ENCODE peak calls at places on chromosomes 4 and X, in six cellular contexts. I, F, B, K, O and D are unnamed samples. For H3K36me3, the result is how much of the 10 kb centered on the place peaks cover.

GRCh38 chrX:128020701-128021100 is 31.5 kb downstream of the ACTRT1 start:
- DNase-seq in I (no peak), F (no peak), B (no peak), K (peak), O (no peak), D (no peak)

GRCh38 chrX:3592184-3592583 is 121.3 kb downstream of the PRKX start:
- DNase-seq in I (no peak), F (peak), B (no peak), K (no peak), O (no peak), D (peak)

GRCh38 chr4:100828986-100829685 is 311.3 kb upstream of the EMCN start:
- DNase-seq in I (no peak), F (no peak), B (no peak), K (no peak), O (no peak), D (no peak)

GRCh38 chr4:102535398-102536082 is 34.4 kb downstream of the NFKB1 start:
- DNase-seq in I (no peak), F (no peak), B (no peak), K (peak), O (no peak), D (no peak)

GRCh38 chrX:16101581-16101980 is 21.8 kb upstream of the GRPR start:
- DNase-seq in I (no peak), F (no peak), B (no peak), K (no peak), O (no peak), D (no peak)

GRCh38 chr4:97500423-97500822 is 642.9 kb downstream of the STPG2 start:
- DNase-seq in I (no peak), F (no peak), B (no peak), K (no peak), O (no peak), D (no peak)

GRCh38 chr4:151228196-151229119 is 48.5 kb upstream of the PRSS48 start:
- DNase-seq in I (no peak), F (no peak), B (no peak), K (peak), O (no peak), D (no peak)

GRCh38 chr4:128310266-128310697 is 22.7 kb upstream of the PGRMC2 start:
- DNase-seq in I (peak), F (peak), B (peak), K (no peak), O (no peak), D (peak)

GRCh38 chr4:189313064-189313463 is 627.6 kb upstream of the FRG1 start:
- DNase-seq in I (no peak), F (no peak), B (no peak), K (no peak), O (no peak), D (no peak)

GRCh38 chr4:103032575-103032974 is 13.1 kb upstream of the SLC9B1 start:
- DNase-seq in I (peak), F (peak), B (no peak), K (peak), O (no peak), D (peak)

GRCh38 chr4:154643493-154643892 is 31.0 kb upstream of the FGG start:
- DNase-seq in I (no peak), F (no peak), B (no peak), K (no peak), O (no peak), D (no peak)

GRCh38 chr4:88415982-88416381 is 37.3 kb downstream of the HERC6 start:
- DNase-seq in I (peak), F (no peak), B (no peak), K (no peak), O (no peak), D (no peak)

GRCh38 chrX:17550011-17550410 is 175.0 kb downstream of the NHS start:
- DNase-seq in I (no peak), F (no peak), B (no peak), K (no peak), O (no peak), D (no peak)

GRCh38 chr4:101349346-101350064 is 2.2 kb upstream of the PPP3CA start:
- DNase-seq in I (peak), F (no peak), B (peak), K (no peak), O (peak), D (no peak)

GRCh38 chr4:47631161-47631560 is 146.1 kb downstream of the ATP10D start:
- DNase-seq in I (no peak), F (no peak), B (no peak), K (no peak), O (no peak), D (no peak)

DNA sequence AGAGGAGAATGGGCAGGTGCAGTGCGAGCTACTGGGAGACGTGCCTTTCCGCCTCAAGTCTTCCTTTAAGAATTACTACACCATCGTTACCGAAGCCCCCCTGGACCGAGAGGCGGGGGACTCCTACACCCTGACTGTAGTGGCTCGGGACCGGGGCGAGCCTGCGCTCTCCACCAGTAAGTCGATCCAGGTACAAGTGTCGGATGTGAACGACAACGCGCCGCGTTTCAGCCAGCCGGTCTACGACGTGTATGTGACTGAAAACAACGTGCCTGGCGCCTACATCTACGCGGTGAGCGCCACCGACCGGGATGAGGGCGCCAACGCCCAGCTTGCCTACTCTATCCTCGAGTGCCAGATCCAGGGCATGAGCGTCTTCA is 2.2 kb downstream of the PCDH10 start:
- DNase-seq in I (no peak), F (peak), B (no peak), K (no peak), O (no peak), D (peak)
- H3K4me3 ChIP-seq in I (no peak), F (peak), B (peak), K (peak), O (peak), D (peak)

GRCh38 chr4:73104695-73105094 is 35.2 kb upstream of the COX18 start:
- DNase-seq in I (no peak), F (no peak), B (no peak), K (no peak), O (no peak), D (no peak)
- H3K36me3 ChIP-seq in I (under half), F (under half), B (half or more), K (under half), O (under half), D (half or more)

DNA sequence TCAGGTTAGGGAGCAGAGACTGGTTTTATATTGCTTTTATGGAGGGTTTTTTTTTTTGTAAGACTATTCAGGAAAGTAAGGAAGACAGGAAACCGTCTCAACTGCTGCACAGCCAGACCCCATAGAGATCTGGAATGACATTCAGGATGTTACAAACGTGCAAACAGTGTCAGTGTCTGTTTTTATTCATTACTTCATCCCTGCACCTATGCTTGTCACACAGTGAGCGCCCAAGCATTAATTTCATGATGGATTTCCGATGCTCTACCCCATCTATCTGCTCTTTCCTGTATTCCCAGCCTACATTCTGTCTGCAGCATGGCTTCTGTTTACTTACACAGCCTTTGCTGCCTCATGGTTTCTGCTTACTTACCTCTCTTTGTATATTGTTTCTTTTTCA is 53.2 kb downstream of the SEPTIN11 start:
- DNase-seq in I (no peak), F (no peak), B (no peak), K (no peak), O (no peak), D (no peak)
- H3K4me3 ChIP-seq in I (no peak), F (no peak), B (no peak), K (no peak), O (no peak), D (no peak)

GRCh38 chr4:106245176-106245575 is 70.8 kb downstream of the TBCK start:
- DNase-seq in I (no peak), F (peak), B (no peak), K (no peak), O (no peak), D (no peak)
- H3K36me3 ChIP-seq in I (under half), F (under half), B (half or more), K (under half), O (under half), D (under half)

DNA sequence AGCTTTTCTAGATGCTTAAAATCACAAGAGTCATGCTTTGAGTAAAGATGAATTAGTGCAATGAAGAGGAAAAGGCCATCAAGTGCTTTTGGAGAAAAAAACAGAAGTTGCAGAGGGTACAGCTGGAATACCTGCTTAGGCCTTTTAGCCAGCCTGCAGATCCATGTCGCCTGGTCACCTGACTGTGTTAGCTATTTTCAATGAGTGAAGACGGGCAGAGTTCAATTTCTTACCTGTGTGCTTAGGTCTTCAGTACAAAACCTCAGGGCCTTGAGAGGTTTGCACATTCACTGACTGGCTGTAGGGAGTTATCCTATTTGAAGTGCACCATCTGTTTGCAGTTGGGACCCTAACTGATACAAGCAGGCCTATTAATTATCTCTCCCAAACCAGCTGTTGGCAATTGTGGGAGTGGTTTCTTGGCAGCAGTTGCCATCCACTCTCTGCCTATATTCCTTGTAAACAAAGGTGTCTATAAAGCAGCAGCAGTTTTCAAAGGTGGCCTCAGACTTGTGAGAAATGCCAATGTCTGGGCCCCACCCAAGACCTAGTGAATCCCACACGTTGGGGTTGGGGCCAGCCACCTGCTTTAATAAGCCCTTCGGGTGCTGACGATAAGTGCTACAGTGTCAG is 16.3 kb upstream of the FAT1 start:
- DNase-seq in I (peak), F (no peak), B (no peak), K (no peak), O (no peak), D (no peak)
- H3K4me3 ChIP-seq in I (no peak), F (no peak), B (no peak), K (no peak), O (no peak), D (no peak)

DNA sequence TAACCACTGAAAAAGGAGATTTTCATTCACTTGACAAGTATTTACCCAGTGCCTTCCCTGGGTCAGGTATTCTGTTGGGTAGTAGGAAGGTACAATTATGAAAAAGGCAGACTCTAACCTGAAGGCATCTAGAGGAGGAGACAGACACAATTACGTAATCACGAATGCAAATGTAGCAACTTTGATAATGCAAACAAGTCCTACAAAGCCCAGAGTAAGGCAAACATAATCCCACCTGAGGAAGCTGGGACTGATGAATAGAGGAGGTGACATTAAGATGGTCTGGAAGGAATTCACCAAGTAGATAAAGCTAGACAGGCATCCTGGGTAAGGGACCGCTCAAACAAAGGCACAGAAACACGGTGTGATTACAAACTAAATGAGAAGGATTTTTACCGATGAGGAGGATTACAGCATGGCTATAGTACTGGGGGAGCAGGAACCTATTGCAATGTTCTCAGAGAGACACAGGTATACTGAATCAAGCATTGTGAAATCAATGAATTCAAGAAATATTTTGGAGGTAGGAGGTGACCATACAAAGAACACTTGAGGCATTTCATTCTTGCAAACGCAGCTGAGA is 37.1 kb downstream of the TMEM150C start:
- DNase-seq in I (no peak), F (no peak), B (no peak), K (no peak), O (no peak), D (no peak)
- H3K36me3 ChIP-seq in I (under half), F (under half), B (under half), K (under half), O (under half), D (under half)

GRCh38 chrX:63349307-63349706 is 1.8 kb downstream of the SPIN4 start:
- DNase-seq in I (no peak), F (peak), B (no peak), K (no peak), O (no peak), D (no peak)
- H3K4me3 ChIP-seq in I (no peak), F (no peak), B (peak), K (no peak), O (no peak), D (peak)

GRCh38 chr4:38684271-38684670 is 20.3 kb downstream of the KLF3 start:
- DNase-seq in I (no peak), F (no peak), B (no peak), K (no peak), O (no peak), D (no peak)

GRCh38 chr4:38684951-38685350 is 21.0 kb downstream of the KLF3 start:
- DNase-seq in I (no peak), F (no peak), B (no peak), K (no peak), O (no peak), D (no peak)

GRCh38 chr4:38686682-38687081 is 22.7 kb downstream of the KLF3 start:
- DNase-seq in I (no peak), F (no peak), B (no peak), K (no peak), O (no peak), D (no peak)

GRCh38 chr4:38688676-38689355 is 24.8 kb downstream of the KLF3 start:
- DNase-seq in I (no peak), F (no peak), B (no peak), K (peak), O (no peak), D (no peak)

DNA sequence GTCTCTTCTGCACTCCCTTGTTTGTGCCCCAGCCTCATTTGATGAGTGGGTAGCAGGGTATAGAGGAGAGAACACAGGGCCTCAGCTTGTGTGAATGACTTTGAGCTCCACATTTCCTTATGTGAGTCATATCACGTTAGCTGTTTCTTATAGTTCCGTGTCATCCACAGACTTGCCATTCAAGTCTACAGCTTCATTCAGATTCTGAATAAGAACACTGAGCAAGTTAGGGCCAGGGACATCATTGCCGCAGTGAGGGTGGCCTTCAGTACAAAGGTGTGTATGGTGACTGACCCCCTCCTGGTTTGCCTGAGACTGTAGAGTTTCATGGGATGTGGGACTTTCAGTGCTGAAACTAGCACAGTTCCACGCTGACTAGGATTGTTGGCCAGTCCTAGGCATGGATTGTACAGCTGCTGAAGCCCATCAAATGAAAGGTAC is 23.6 kb downstream of the KLF3 start:
- DNase-seq in I (no peak), F (no peak), B (no peak), K (peak), O (no peak), D (no peak)
- H3K36me3 ChIP-seq in I (under half), F (under half), B (under half), K (under half), O (under half), D (half or more)

DNA sequence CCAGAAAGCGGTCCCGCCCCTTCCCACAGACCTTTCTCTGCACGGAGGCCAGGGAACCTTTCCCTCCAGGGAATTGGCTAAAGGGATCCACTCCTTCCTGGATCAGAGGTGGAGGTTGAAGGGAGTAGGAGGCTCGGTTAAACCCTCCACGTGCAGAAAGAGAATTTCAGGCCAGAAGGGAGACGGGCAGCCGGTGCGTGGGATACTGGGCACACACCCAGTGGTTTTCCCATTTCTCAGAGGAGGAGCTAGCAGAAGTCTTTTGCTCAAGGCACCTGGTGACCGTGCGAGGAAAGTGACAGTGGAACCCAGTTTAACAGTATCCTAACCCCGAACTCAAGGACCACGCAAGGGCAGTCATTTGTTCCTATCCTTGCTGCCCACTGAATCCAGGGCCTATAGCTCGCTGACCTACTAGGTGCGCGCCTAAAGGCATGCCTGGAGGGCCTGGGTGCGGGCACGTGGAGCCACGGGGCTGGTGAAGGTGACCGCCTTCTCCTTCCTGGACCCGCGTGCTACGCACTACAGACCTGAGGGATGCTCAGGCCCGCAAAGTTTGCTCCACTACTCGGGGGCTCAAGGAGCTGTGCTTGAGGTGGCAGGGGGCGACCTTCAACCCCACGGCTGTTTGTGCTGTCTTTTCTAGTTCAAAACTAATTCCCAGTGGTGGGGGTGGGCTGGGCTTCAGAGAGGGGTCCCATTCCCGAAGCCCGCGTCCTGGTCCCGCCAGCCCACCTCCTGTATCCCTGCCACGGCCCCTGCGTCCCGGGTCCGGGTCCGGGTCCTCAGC is 584 bp upstream of the AFF2 start:
- DNase-seq in I (no peak), F (no peak), B (no peak), K (no peak), O (peak), D (peak)
- H3K4me3 ChIP-seq in I (no peak), F (peak), B (peak), K (peak), O (no peak), D (no peak)

DNA sequence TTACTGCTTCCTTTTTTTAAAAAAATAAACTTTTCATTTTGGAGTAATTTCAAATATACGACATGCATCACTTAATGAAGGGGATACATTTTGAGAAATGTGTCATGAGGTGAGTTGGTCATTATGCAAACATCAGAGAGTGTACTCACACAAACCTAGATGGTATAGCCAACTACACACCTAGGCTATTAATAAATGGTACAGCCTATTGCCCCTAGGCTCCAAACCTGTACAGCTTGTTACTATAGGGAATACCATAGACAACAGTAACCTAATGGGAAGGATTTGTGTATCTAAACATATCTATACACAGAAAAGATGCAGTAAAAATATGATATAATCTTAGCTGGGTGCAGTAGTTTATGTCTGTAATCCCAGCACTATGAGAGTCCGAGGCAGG is 29.1 kb downstream of the SETD7 start:
- DNase-seq in I (no peak), F (no peak), B (no peak), K (no peak), O (no peak), D (no peak)
- H3K36me3 ChIP-seq in I (under half), F (under half), B (half or more), K (under half), O (under half), D (half or more)